ENCODE peak calls at places on chromosome 15, in four cellular contexts. Q is HCT116, N is HepG2, H is K562. A is an unnamed sample. For H3K4me1, the result is how much of the 10 kb centered on the place peaks cover.

GRCh38 chr15:99509686-99510461 is 55.9 kb upstream of the MEF2A start:
- DNase-seq in N (no peak), Q (no peak), H (no peak), A (no peak)

GRCh38 chr15:59194639-59195325 is 11.9 kb upstream of the LDHAL6B start:
- DNase-seq in Q (no peak), H (no peak), N (no peak), A (no peak)

GRCh38 chr15:101088788-101089578 is 162.9 kb downstream of the CHSY1 start:
- DNase-seq in N (peak), H (peak), Q (peak), A (peak)

GRCh38 chr15:47332481-47332880 is 384.8 kb upstream of the SEMA6D start:
- DNase-seq in H (no peak), N (no peak), Q (no peak), A (no peak)

GRCh38 chr15:101501703-101502373 is 12.3 kb upstream of the PCSK6 start:
- DNase-seq in H (peak), Q (peak), N (peak), A (no peak)

GRCh38 chr15:91408476-91409076 is 308.5 kb downstream of the SV2B start:
- DNase-seq in Q (no peak), H (no peak), N (no peak), A (no peak)

GRCh38 chr15:98077186-98077585 is 116.7 kb downstream of the ARRDC4 start:
- DNase-seq in N (no peak), Q (no peak), H (peak), A (no peak)

GRCh38 chr15:41894791-41895463 is 1.1 kb upstream of the SPTBN5 start:
- DNase-seq in H (peak), N (peak), Q (peak), A (no peak)

GRCh38 chr15:53693729-53694533 is 65.5 kb downstream of the WDR72 start:
- DNase-seq in H (no peak), Q (no peak), N (no peak), A (no peak)

GRCh38 chr15:74233864-74234597 is 2.1 kb upstream of the CCDC33 start:
- DNase-seq in Q (no peak), H (no peak), N (no peak), A (no peak)

GRCh38 chr15:100780208-100780800 is 99.3 kb upstream of the ALDH1A3 start:
- DNase-seq in H (no peak), Q (no peak), N (no peak), A (no peak)

DNA sequence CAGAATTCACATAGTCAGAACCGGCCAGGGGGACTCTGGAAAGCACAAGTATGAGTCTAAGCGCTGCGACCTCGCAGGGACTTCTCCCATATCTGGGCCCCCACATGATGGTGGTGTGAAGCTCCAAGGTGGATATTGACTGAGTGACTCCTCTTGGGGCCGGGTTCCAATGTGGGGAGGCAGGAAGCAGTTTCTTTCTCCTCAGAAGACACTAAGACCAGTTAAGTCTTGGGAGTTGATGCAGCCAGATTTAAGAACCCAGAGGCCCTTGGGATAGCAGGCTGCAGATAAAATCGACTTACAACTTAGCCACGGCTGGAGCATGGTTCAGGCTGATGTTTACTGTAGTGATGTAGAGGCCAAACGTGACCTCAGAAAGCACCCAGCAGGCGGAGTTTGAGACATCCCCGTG is 55.4 kb upstream of the KLF13 start:
- DNase-seq in Q (no peak), N (no peak), H (no peak), A (no peak)
- H3K4me1 ChIP-seq in Q (under half), N (half or more), H (under half), A (under half)

DNA sequence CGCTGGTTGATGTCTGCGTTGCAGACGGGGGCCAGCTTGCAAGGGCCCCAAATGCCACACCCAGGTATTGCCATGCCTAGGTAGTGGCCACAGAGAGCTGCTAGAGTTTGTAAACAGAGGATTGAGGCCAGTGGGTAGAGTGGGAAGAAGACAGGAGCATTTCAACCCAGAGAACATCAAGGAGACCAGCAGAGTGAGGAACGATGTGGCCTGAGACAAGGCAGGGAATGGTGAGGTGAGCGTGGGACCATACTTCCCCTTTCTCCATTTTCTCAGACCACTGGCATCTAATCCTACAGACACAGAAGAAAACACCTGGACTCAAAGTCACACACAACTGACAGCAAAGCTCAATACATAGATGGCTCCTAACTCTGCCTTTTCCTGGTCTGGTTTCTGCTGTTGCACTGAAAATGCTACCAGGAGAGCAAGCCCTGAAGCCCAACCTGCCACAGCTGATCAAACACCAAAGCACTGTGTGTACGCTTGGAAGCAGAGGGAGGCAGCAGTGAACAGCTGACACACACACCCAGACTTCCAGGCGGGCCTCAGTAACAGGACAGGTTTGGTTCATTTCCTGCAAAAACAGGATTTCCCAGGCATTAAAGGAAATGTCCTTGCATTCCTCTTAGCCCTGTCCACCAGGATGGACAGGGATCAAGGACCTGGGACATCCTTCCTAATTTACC is 1.6 kb downstream of the FAM174B start:
- DNase-seq in N (peak), Q (no peak), H (no peak), A (no peak)
- H3K4me3 ChIP-seq in N (no peak), Q (no peak), H (no peak), A (peak)

GRCh38 chr15:45198337-45199135 is 10.8 kb upstream of the SHF start:
- DNase-seq in N (peak), Q (peak), H (peak), A (peak)

GRCh38 chr15:45197512-45197911 is 9.7 kb upstream of the SHF start:
- DNase-seq in H (no peak), Q (no peak), N (no peak), A (no peak)

GRCh38 chr15:45200799-45201556 is 13.2 kb upstream of the SHF start:
- DNase-seq in Q (peak), H (peak), N (peak), A (peak)

GRCh38 chr15:45200001-45200798 is 12.4 kb upstream of the SHF start:
- DNase-seq in Q (peak), N (peak), H (peak), A (peak)

DNA sequence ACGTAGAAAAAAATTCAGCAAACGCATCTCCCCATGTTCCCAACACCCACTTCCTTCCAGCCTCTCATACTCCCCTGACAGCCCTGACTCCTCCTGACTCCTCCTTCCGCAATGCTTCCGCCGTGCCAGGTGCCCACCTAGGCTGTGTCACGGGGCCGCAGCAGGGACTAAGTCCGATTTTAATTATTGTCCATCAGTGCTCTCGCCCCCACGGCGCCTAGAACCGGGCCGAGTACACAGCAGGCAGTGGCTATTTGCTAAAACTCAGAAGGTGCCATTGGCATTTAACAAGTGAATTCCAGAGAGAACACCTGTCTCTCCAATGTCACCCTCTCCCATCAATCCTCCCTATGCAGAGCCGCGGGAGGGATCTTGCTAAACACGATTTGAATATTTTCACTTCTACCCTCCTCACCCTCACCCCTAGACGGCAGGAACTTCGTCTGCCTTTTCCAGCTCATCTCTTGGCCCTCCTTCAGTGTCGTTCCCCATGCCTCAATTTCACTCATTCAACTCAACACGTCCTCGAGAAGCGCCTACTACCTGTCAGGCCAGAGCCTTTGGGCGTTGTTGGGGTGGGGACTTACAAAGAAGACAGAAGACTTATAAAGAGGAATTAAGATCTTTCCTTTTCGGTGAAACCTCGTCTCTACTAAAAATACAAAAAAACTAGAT is 11.5 kb upstream of the SHF start:
- DNase-seq in Q (no peak), N (peak), H (no peak), A (peak)
- TF ChIP-seq TCF7L2 in Q (no peak), N (no peak), H (no peak), A (no peak)

GRCh38 chr15:25786040-25786439 is 77.1 kb downstream of the ATP10A start:
- DNase-seq in N (no peak), Q (no peak), H (no peak), A (no peak)
- H3K4me1 ChIP-seq in N (under half), Q (under half), H (under half), A (under half)

GRCh38 chr15:72197045-72197459 is 535 bp downstream of the GRAMD2A start:
- DNase-seq in N (no peak), H (no peak), Q (no peak), A (no peak)
- H3K4me3 ChIP-seq in N (peak), H (no peak), Q (peak), A (peak)

DNA sequence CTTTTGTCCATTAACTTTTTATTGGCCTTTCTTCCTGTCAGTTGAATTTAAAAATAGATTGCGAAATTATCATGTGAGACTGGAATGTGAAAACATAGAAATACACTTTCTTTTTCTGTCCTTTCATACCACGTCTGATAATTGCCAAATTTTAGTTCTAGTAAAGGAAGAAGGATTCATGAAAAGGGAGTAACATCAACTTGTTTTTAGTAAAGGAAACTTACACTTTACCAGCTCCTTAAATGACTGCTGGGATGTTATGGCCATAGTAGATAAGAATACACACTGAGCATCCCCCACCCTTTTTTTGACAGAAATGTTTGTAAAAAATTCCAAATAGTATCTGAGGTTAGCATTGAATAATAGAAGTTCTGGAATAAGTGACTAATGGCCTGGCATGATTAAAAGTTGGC is 137.9 kb downstream of the NEO1 start:
- DNase-seq in H (peak), Q (no peak), N (no peak), A (no peak)
- TF ChIP-seq TCF7L2 in H (no peak), Q (no peak), N (no peak), A (no peak)

GRCh38 chr15:64013179-64014043 is 32.9 kb downstream of the DAPK2 start:
- DNase-seq in H (peak), Q (no peak), N (no peak), A (no peak)
- H3K4me1 ChIP-seq in H (under half), Q (half or more), N (under half), A (under half)